ENCODE peak calls at places on chromosomes 12 and 14, in five cellular contexts. P, A, H, N and D are unnamed samples.

GRCh38 chr14:97408503-97408902 is 611.3 kb downstream of the VRK1 start:
- DNase-seq in A (no peak), H (no peak), P (no peak), N (no peak), D (no peak)

GRCh38 chr14:93733231-93733630 is 55.1 kb downstream of the PRIMA1 start:
- DNase-seq in H (no peak), A (no peak), N (no peak), P (no peak), D (no peak)

GRCh38 chr12:94621662-94622359 is 28.5 kb downstream of the TMCC3 start:
- DNase-seq in A (no peak), H (peak; percentile 72), N (peak; percentile 56), P (no peak), D (no peak)

GRCh38 chr14:76298896-76299295 is 77.0 kb upstream of the ESRRB start:
- DNase-seq in P (no peak), A (no peak), H (no peak), N (no peak), D (no peak)

GRCh38 chr12:114403044-114403689 is 2.8 kb downstream of the TBX5 start:
- DNase-seq in H (no peak), A (peak; percentile 50), P (no peak), N (peak; percentile 22), D (peak; percentile 80)

GRCh38 chr12:49338830-49339463 is 2.0 kb upstream of the C1QL4 start:
- DNase-seq in H (no peak), A (no peak), N (no peak), P (no peak), D (no peak)

GRCh38 chr12:114673169-114673833 is 10.7 kb downstream of the TBX3 start:
- DNase-seq in A (no peak), H (peak; percentile 91), N (peak; percentile 68), P (no peak), D (no peak)

GRCh38 chr12:121390856-121391255 is 9.1 kb upstream of the RNF34 start:
- DNase-seq in H (no peak), A (no peak), N (no peak), P (no peak), D (no peak)

GRCh38 chr12:87082756-87083155 is 826.6 kb upstream of the MGAT4C start:
- DNase-seq in H (peak; percentile 16), A (no peak), P (no peak), N (no peak), D (no peak)

GRCh38 chr14:81309511-81309910 is 88.8 kb upstream of the GTF2A1 start:
- DNase-seq in H (no peak), P (no peak), N (no peak), A (no peak), D (no peak)

GRCh38 chr12:79778802-79779201 is 88.0 kb upstream of the PAWR start:
- DNase-seq in A (no peak), H (peak; percentile 47), N (no peak), P (no peak), D (no peak)

GRCh38 chr12:20950248-20950647 is 139.7 kb downstream of the SLCO1B3 start:
- DNase-seq in N (peak; percentile 59), H (peak; percentile 68), A (no peak), P (no peak), D (no peak)

GRCh38 chr12:4134833-4135597 is 138.5 kb upstream of the CCND2 start:
- DNase-seq in H (no peak), A (no peak), N (no peak), P (no peak), D (no peak)

GRCh38 chr12:25827141-25827540 is 131.3 kb upstream of the RASSF8 start:
- DNase-seq in N (no peak), H (no peak), A (no peak), P (no peak), D (no peak)

GRCh38 chr14:81402123-81402495 is 2.0 kb upstream of the STON2 start:
- DNase-seq in A (no peak), H (peak; percentile 41), P (no peak), N (peak; percentile 49), D (no peak)

GRCh38 chr12:16581416-16581815 is 24.5 kb downstream of the LMO3 start:
- DNase-seq in H (no peak), A (no peak), N (peak; percentile 53), P (no peak), D (no peak)

GRCh38 chr12:92065018-92065499 is 80.6 kb downstream of the BTG1 start:
- DNase-seq in H (peak; percentile 54), P (no peak), A (no peak), N (peak; percentile 27), D (no peak)

GRCh38 chr14:30240685-30241084 is 313.0 kb upstream of the PRKD1 start:
- DNase-seq in A (no peak), H (peak; percentile 36), P (no peak), N (peak; percentile 41), D (no peak)

GRCh38 chr14:21395450-21395849 is 11.6 kb upstream of the SUPT16H start:
- DNase-seq in H (no peak), A (no peak), N (no peak), P (no peak), D (no peak)

GRCh38 chr12:92942905-92943304 is 13.8 kb upstream of the EEA1 start:
- DNase-seq in N (peak; percentile 48), A (no peak), H (peak; percentile 89), P (no peak), D (no peak)

GRCh38 chr12:7581609-7582008 is 78.0 kb upstream of the CD163 start:
- DNase-seq in H (no peak), P (no peak), N (no peak), A (no peak), D (no peak)

GRCh38 chr12:25269701-25270100 is 19.0 kb upstream of the KRAS start:
- DNase-seq in H (no peak), A (no peak), P (no peak), N (peak; percentile 27), D (no peak)

GRCh38 chr12:109963330-109963729 is 32.8 kb downstream of the GIT2 start:
- DNase-seq in A (no peak), P (no peak), H (no peak), N (no peak), D (no peak)

GRCh38 chr12:91663331-91663998 is 480.8 kb upstream of the DCN start:
- DNase-seq in P (no peak), N (no peak), H (no peak), A (no peak), D (no peak)

GRCh38 chr12:111741235-111741812 is 25.4 kb upstream of the ALDH2 start:
- DNase-seq in H (peak; percentile 56), P (no peak), N (peak; percentile 34), A (no peak), D (no peak)

GRCh38 chr14:96011131-96011530 is 28.0 kb upstream of the C14orf132 start:
- DNase-seq in N (no peak), A (no peak), H (no peak), P (no peak), D (no peak)

GRCh38 chr14:94129111-94129757 is at the start of gene IFI27L2:
- DNase-seq in H (peak; percentile 81), N (peak; percentile 79), P (peak; percentile 65), A (peak; percentile 82), D (peak; percentile 80)

GRCh38 chr12:59383426-59383822 is 212.4 kb upstream of the SLC16A7 start:
- DNase-seq in N (peak; percentile 48), A (no peak), H (peak; percentile 59), P (no peak), D (no peak)

GRCh38 chr12:88549929-88550328 is 30.3 kb downstream of the KITLG start:
- DNase-seq in A (no peak), N (no peak), P (no peak), H (no peak), D (no peak)

GRCh38 chr14:89221109-89221508 is 195.9 kb downstream of the FOXN3 start:
- DNase-seq in H (peak; percentile 88), A (no peak), N (peak; percentile 76), P (no peak), D (no peak)

GRCh38 chr12:109466821-109467220 is 10.3 kb downstream of the KCTD10 start:
- DNase-seq in P (no peak), N (no peak), H (no peak), A (no peak), D (no peak)

GRCh38 chr12:46109343-46110219 is 119.2 kb upstream of the SCAF11 start:
- DNase-seq in A (no peak), P (no peak), N (no peak), H (no peak), D (no peak)

GRCh38 chr12:46112364-46112763 is 122.0 kb upstream of the SCAF11 start:
- DNase-seq in A (no peak), P (no peak), H (no peak), N (no peak), D (no peak)

GRCh38 chr12:46111727-46112126 is 121.4 kb upstream of the SCAF11 start:
- DNase-seq in N (no peak), H (no peak), P (no peak), A (no peak), D (no peak)

GRCh38 chr12:46110220-46110700 is 119.9 kb upstream of the SCAF11 start:
- DNase-seq in P (no peak), N (no peak), A (peak; percentile 39), H (no peak), D (no peak)

GRCh38 chr12:46110928-46111699 is 120.7 kb upstream of the SCAF11 start:
- DNase-seq in H (peak; percentile 12), P (no peak), N (no peak), A (no peak), D (no peak)
- TF ChIP-seq CTCF in H (peak; percentile 37), P (no peak), N (peak; percentile 11), A (no peak), D (no peak)

DNA sequence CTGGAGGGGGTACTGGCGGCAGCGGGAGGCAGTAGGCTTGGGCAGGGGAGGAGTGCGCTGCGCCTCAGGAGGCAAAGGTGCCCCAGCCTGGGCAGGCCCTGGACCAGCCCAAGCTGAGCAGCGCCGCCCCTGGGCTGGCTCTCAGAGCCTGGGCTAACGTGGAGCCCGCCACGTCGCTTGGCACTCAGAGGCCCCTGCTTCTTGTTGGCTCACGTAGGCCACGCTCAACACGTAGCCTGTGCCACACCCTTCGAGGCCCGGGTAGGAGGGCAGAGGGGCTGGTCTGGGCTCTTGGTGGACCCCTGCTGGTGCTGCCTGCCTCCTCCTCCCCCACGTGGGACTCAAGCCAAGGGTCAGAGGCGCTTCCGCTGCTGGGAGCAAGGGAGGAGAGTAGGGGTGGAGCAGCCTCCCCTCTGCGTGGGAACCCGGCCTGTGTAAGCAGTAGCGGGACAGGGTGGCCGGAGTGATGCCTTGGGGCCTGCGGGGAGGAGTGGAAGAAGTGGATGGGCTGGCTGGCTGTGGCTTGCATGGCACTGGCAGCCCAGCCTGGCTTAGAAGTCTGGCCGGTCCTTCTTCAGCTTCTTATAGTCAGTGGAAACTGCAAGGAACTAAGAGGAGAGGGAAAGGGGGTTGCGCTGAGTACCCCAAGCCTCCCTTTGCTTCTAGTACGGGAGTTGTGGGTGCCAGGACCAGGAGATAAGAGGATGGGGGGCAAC is 5.7 kb downstream of the SHMT2 start:
- DNase-seq in P (no peak), A (peak; percentile 77), H (peak; percentile 85), N (peak; percentile 95), D (no peak)
- TF ChIP-seq CTCF in P (no peak), A (no peak), H (peak; percentile 14), N (peak; percentile 25), D (no peak)

GRCh38 chr12:105378821-105379400 is 48.4 kb downstream of the C12orf75 start:
- DNase-seq in A (no peak), H (peak; percentile 40), N (peak; percentile 12), P (no peak), D (no peak)
- TF ChIP-seq CTCF in A (no peak), H (peak; percentile 61), N (peak; percentile 31), P (no peak), D (no peak)

DNA sequence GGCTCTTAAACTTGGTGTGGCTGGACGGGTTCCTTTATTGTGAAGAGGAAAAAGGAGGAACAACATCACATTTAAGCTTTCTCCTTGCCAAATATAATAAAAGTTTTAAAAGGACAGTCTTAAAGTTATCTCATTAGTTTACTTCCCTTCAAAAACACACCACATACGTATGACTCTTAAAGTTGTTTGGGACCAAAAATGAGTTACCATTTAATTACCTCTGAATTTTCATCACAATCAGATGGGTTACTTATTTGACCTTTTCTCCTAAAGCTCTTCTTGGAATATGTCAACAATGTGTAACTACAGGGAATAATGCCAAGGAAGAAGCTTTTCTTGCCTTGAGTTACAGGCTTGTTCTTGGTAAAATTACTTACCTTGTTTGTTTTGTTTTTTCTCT is 16.4 kb downstream of the RAB21 start:
- DNase-seq in H (peak; percentile 29), A (no peak), P (no peak), N (no peak), D (no peak)
- TF ChIP-seq CTCF in H (no peak), A (no peak), P (no peak), N (no peak), D (no peak)